ENCODE peak calls at places on chromosomes 12 and 14, in four cellular contexts. H is H7, I is astrocyte of the hippocampus, V is Ammon's horn. W is an unnamed sample.

GRCh38 chr12:24695103-24695502 is 253.8 kb downstream of the BCAT1 start:
- DNase-seq in V (no peak), I (no peak), H (no peak), W (no peak)

GRCh38 chr14:23401331-23401730 is 6.7 kb downstream of the MYH6 start:
- DNase-seq in H (no peak), I (no peak), V (no peak), W (no peak)

GRCh38 chr12:27970391-27970980 is 2.0 kb downstream of the PTHLH start:
- DNase-seq in V (peak), I (peak), H (peak), W (no peak)

GRCh38 chr12:13101854-13102375 is 1.6 kb downstream of the GSG1 start:
- DNase-seq in H (no peak), V (peak), I (peak), W (no peak)

GRCh38 chr14:101494826-101495225 is 66.5 kb upstream of the DIO3 start:
- DNase-seq in I (no peak), H (peak), V (no peak), W (no peak)

GRCh38 chr14:63727231-63727735 is 582 bp downstream of the SGPP1 start:
- DNase-seq in H (peak), I (peak), V (peak), W (peak)

GRCh38 chr14:105393151-105393550 is 5.2 kb upstream of the TEX22 start:
- DNase-seq in I (no peak), V (no peak), H (no peak), W (no peak)

GRCh38 chr14:61668267-61668666 is 27.0 kb upstream of the HIF1A start:
- DNase-seq in V (no peak), I (no peak), H (no peak), W (no peak)

GRCh38 chr14:79466938-79467527 is 744.3 kb downstream of the DIO2 start:
- DNase-seq in I (no peak), V (no peak), H (no peak), W (no peak)

GRCh38 chr12:6029401-6029800 is 84.3 kb upstream of the ANO2 start:
- DNase-seq in H (peak), I (no peak), V (no peak), W (no peak)

GRCh38 chr14:64826845-64827244 is 52.9 kb downstream of the SPTB start:
- DNase-seq in V (no peak), H (no peak), I (no peak), W (no peak)

GRCh38 chr12:75568801-75569200 is 57.4 kb upstream of the KRR1 start:
- DNase-seq in I (peak), V (no peak), H (no peak), W (no peak)

GRCh38 chr12:70251226-70251625 is 8.0 kb downstream of the CNOT2 start:
- DNase-seq in I (no peak), H (no peak), V (no peak), W (no peak)

GRCh38 chr12:56258820-56259183 is 618 bp upstream of the ANKRD52 start:
- DNase-seq in V (no peak), H (no peak), I (no peak), W (no peak)

GRCh38 chr12:119178544-119179334 is at the start of gene HSPB8:
- DNase-seq in H (peak), I (peak), V (peak), W (peak)

GRCh38 chr12:128381537-128381936 is 114.6 kb downstream of the TMEM132C start:
- DNase-seq in I (no peak), V (peak), H (peak), W (no peak)

GRCh38 chr12:112961074-112961473 is 17.2 kb upstream of the OAS2 start:
- DNase-seq in H (peak), V (no peak), I (no peak), W (no peak)

GRCh38 chr12:49974231-49974675 is 1.5 kb downstream of the AQP6 start:
- DNase-seq in I (peak), H (peak), V (peak), W (peak)

GRCh38 chr12:124866883-124867232 is 3.2 kb upstream of the SCARB1 start:
- DNase-seq in V (no peak), H (no peak), I (no peak), W (no peak)

GRCh38 chr14:20539906-20540305 is 20.9 kb downstream of the RNASE9 start:
- DNase-seq in H (no peak), I (no peak), V (no peak), W (no peak)

GRCh38 chr12:131990066-131990979 is 40.6 kb downstream of the EP400 start:
- DNase-seq in I (peak), V (no peak), H (peak), W (no peak)

GRCh38 chr12:76755829-76756379 is 8.0 kb upstream of the ZDHHC17 start:
- DNase-seq in V (no peak), H (peak), I (no peak), W (peak)

GRCh38 chr12:55637467-55637866 is 775 bp downstream of the OR10P1 start:
- DNase-seq in V (no peak), I (no peak), H (no peak), W (no peak)

GRCh38 chr14:20989787-20990600 is at the start of gene METTL17:
- DNase-seq in V (peak), H (peak), I (peak), W (peak)